ENCODE peak calls at places on chromosome X, in five cellular contexts. M is OCI-LY7, X is fibroblast of pulmonary artery, T is cardiac muscle cell, E is IMR-90. N is an unnamed sample.

GRCh38 chrX:24260827-24261550 is 52.9 kb downstream of the SUPT20HL2 start:
- DNase-seq in T (peak; percentile 82), M (no peak), X (peak; percentile 62), E (peak; percentile 47), N (peak; percentile 47)

GRCh38 chrX:15055146-15055930 is 182.1 kb downstream of the MOSPD2 start:
- DNase-seq in M (no peak), E (peak; percentile 51), X (no peak), T (no peak), N (no peak)

GRCh38 chrX:94216738-94217137 is 542.7 kb downstream of the FAM133A start:
- DNase-seq in X (no peak), M (no peak), T (no peak), E (no peak), N (no peak)

GRCh38 chrX:15744181-15744867 is 6.3 kb downstream of the CA5B start:
- DNase-seq in M (no peak), X (peak; percentile 34), E (no peak), T (peak; percentile 30), N (peak; percentile 48)

GRCh38 chrX:151982217-151982616 is 7.7 kb upstream of the GABRE start:
- DNase-seq in X (peak; percentile 75), T (peak; percentile 73), E (peak; percentile 36), M (no peak), N (peak; percentile 90)

GRCh38 chrX:39830414-39830813 is 267.3 kb downstream of the BCOR start:
- DNase-seq in E (no peak), X (no peak), M (no peak), T (no peak), N (no peak)

GRCh38 chrX:121504148-121504547 is 456.7 kb downstream of the GLUD2 start:
- DNase-seq in T (no peak), E (no peak), X (no peak), M (no peak), N (no peak)

GRCh38 chrX:132271330-132271729 is 52.1 kb upstream of the RAP2C start:
- DNase-seq in M (no peak), T (no peak), X (peak; percentile 8), E (no peak), N (peak; percentile 66)

GRCh38 chrX:53433651-53434639 is at the start of gene HSD17B10:
- DNase-seq in X (peak; percentile 75), M (peak; percentile 91), E (peak; percentile 64), T (peak; percentile 89), N (peak; percentile 70)

GRCh38 chrX:102835504-102836146 is 101.4 kb upstream of the RAB40AL start:
- DNase-seq in X (peak; percentile 58), T (peak; percentile 51), E (peak; percentile 33), M (peak; percentile 4), N (peak; percentile 55)

GRCh38 chrX:23334871-23335599 is 386 bp downstream of the PTCHD1 start:
- DNase-seq in X (no peak), E (no peak), M (no peak), T (no peak), N (no peak)

GRCh38 chrX:106608016-106608415 is 3.8 kb upstream of the RADX start:
- DNase-seq in X (no peak), M (no peak), E (no peak), T (no peak), N (no peak)

GRCh38 chrX:150239946-150240642 is 123.0 kb upstream of the MAMLD1 start:
- DNase-seq in T (no peak), X (no peak), E (no peak), M (no peak), N (no peak)

GRCh38 chrX:105463483-105463882 is 243.0 kb upstream of the TEX13A start:
- DNase-seq in M (no peak), X (peak; percentile 48), T (peak; percentile 54), E (no peak), N (peak; percentile 18)

GRCh38 chrX:148310402-148311200 is 189.8 kb upstream of the AFF2 start:
- DNase-seq in M (peak; percentile 85), T (no peak), X (no peak), E (no peak), N (no peak)

GRCh38 chrX:154378059-154378798 is 866 bp upstream of the EMD start:
- DNase-seq in T (peak; percentile 67), E (peak; percentile 40), X (peak; percentile 54), M (peak; percentile 35), N (no peak)

GRCh38 chrX:143296521-143296920 is 220.8 kb downstream of the SPANXN3 start:
- DNase-seq in M (no peak), T (no peak), X (no peak), E (no peak), N (no peak)

GRCh38 chrX:49958727-49959126 is 36.3 kb downstream of the CLCN5 start:
- DNase-seq in X (no peak), M (no peak), E (no peak), T (no peak), N (no peak)

GRCh38 chrX:17295788-17296187 is 79.2 kb upstream of the NHS start:
- DNase-seq in T (no peak), E (no peak), X (no peak), M (no peak), N (no peak)

GRCh38 chrX:108072746-108073145 is 18.6 kb downstream of the PSMD10 start:
- DNase-seq in E (peak; percentile 68), M (no peak), T (no peak), X (no peak), N (peak; percentile 12)

GRCh38 chrX:48848847-48849246 is 13.4 kb upstream of the PCSK1N start:
- DNase-seq in M (no peak), T (no peak), E (no peak), X (no peak), N (no peak)

GRCh38 chrX:130575831-130576404 is 174.1 kb downstream of the RBMX2 start:
- DNase-seq in M (peak; percentile 31), E (peak; percentile 33), X (peak; percentile 49), T (peak; percentile 61), N (peak; percentile 57)

GRCh38 chrX:154457491-154458115 is 478 bp upstream of the PLXNA3 start:
- DNase-seq in E (no peak), X (no peak), M (peak; percentile 60), T (no peak), N (no peak)

GRCh38 chrX:108699368-108699767 is 37.0 kb downstream of the IRS4 start:
- DNase-seq in X (peak; percentile 53), E (peak; percentile 14), T (peak; percentile 51), M (peak; percentile 7), N (peak; percentile 47)

GRCh38 chrX:3271485-3272186 is 74.8 kb downstream of the MXRA5 start:
- DNase-seq in E (peak; percentile 74), X (peak; percentile 77), T (peak; percentile 78), M (no peak), N (peak; percentile 67)

GRCh38 chrX:74434336-74434735 is 13.0 kb downstream of the SLC16A2 start:
- DNase-seq in X (no peak), M (no peak), E (no peak), T (no peak), N (no peak)

GRCh38 chrX:110276778-110277177 is 41.1 kb downstream of the AMMECR1 start:
- DNase-seq in X (no peak), T (no peak), M (peak; percentile 4), E (no peak), N (no peak)

GRCh38 chrX:86806786-86807185 is 658.5 kb downstream of the DACH2 start:
- DNase-seq in M (peak; percentile 3), T (no peak), E (peak; percentile 3), X (no peak), N (no peak)

GRCh38 chrX:150502091-150502490 is 66.3 kb upstream of the MTM1 start:
- DNase-seq in X (no peak), T (no peak), M (no peak), E (no peak), N (no peak)

GRCh38 chrX:3963980-3964379 is 250.5 kb upstream of the PRKX start:
- DNase-seq in T (no peak), E (no peak), X (no peak), M (no peak), N (no peak)

GRCh38 chrX:101682723-101683122 is 23.1 kb upstream of the ARMCX2 start:
- DNase-seq in M (no peak), E (peak; percentile 57), T (no peak), X (peak; percentile 0), N (no peak)

GRCh38 chrX:132017431-132018185 is 5.5 kb upstream of the STK26 start:
- DNase-seq in M (peak; percentile 40), X (no peak), T (no peak), E (no peak), N (no peak)

GRCh38 chrX:34521563-34521962 is 135.5 kb downstream of the TMEM47 start:
- DNase-seq in T (no peak), E (peak; percentile 2), M (no peak), X (peak; percentile 16), N (no peak)

GRCh38 chrX:133005038-133005437 is 46.6 kb upstream of the HS6ST2 start:
- DNase-seq in T (peak; percentile 13), E (peak; percentile 1), M (peak; percentile 1), X (peak; percentile 9), N (peak; percentile 9)

GRCh38 chrX:108307408-108308085 is 130.7 kb downstream of the COL4A6 start:
- DNase-seq in X (peak; percentile 59), T (peak; percentile 31), E (peak; percentile 6), M (no peak), N (peak; percentile 54)

GRCh38 chrX:9899640-9900075 is 67.5 kb upstream of the CLDN34 start:
- DNase-seq in M (no peak), T (peak; percentile 74), E (peak; percentile 91), X (peak; percentile 73), N (no peak)

GRCh38 chrX:73267979-73268378 is 53.3 kb upstream of the NAP1L2 start:
- DNase-seq in T (no peak), M (no peak), X (no peak), E (no peak), N (no peak)

GRCh38 chrX:68658530-68658929 is 11.1 kb downstream of the STARD8 start:
- DNase-seq in T (no peak), E (peak; percentile 43), X (no peak), M (no peak), N (no peak)
- H3K4me3 ChIP-seq in T (no peak overlapping the region), E (no peak overlapping the region), X (no peak overlapping the region), M (no peak overlapping the region), N (no peak overlapping the region)

DNA sequence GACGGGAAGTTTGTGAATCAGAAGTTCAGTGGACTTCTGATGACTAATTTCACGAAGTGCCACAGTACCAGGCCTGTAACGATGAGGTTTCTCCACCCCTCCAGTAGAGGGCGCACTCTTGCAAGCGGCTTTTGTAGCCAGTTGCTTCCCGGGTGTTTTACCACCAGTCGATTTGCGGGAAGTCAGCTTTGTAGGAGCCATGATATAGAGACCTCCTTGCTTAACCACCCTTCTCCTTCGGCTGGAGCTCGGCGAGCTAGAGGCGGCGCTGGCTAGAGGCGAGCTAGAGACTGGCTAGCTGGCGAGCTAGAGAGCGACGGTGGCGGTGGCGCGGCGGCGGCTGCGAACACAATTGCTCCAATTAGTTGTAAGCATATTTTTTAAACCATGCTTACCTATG is 72.0 kb downstream of the IL1RAPL1 start:
- DNase-seq in X (no peak), E (no peak), T (no peak), M (peak; percentile 1), N (no peak)
- TF ChIP-seq CTCF in X (no peak), E (no peak), T (peak; percentile 10), M (peak; percentile 66), N (no peak)

GRCh38 chrX:38770152-38770551 is 31.1 kb upstream of the MID1IP1 start:
- DNase-seq in X (no peak), M (no peak), E (no peak), T (no peak), N (no peak)
- H3K4me3 ChIP-seq in X (no peak overlapping the region), M (no peak overlapping the region), E (no peak overlapping the region), T (no peak overlapping the region), N (no peak overlapping the region)

DNA sequence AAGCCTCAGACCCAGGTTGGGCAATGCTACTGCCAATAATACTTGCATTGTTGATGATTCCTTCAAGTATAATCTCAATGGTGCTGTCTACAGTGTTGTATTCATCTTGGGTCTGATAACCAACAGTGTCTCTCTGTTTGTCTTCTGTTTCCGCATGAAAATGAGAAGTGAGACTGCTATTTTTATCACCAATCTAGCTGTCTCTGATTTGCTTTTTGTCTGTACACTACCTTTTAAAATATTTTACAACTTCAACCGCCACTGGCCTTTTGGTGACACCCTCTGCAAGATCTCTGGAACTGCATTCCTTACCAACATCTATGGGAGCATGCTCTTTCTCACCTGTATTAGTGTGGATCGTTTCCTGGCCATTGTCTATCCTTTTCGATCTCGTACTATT is 7.4 kb downstream of the LPAR4 start:
- DNase-seq in M (peak; percentile 74), E (no peak), T (no peak), X (no peak), N (no peak)
- TF ChIP-seq CTCF in M (peak; percentile 63), E (no peak), T (no peak), X (no peak), N (no peak)

N was measured in fibroblast of the aortic adventitia.